ENCODE peak calls at places on chromosomes 1 and 21, in six cellular contexts. P is NCI-H69; R is Right ventricle myocardium superior; V is activated T-helper 9 cell treated with anti-CD3 and anti-CD28 coated beads, Interleukin-2, amount 50 U/mL, for 16 hours; Q is prostate gland; T is pulmonary artery endothelial cell. Z is an unnamed sample.

GRCh38 chr1:39671433-39671792 is 494 bp downstream of the NT5C1A start:
- DNase-seq in P (peak), R (peak), V (no peak), Q (no peak), T (no peak), Z (no peak)

GRCh38 chr1:204921855-204922516 is 51.3 kb downstream of the NFASC start:
- DNase-seq in P (no peak), R (no peak), V (no peak), Q (no peak), T (no peak), Z (no peak)

GRCh38 chr1:235954306-235955283 is 87.9 kb upstream of the LYST start:
- DNase-seq in P (no peak), R (peak), V (peak), Q (no peak), T (no peak), Z (no peak)

GRCh38 chr1:1212780-1213152 is 1.2 kb downstream of the TNFRSF4 start:
- DNase-seq in P (no peak), R (peak), V (no peak), Q (no peak), T (no peak), Z (no peak)

GRCh38 chr1:234478152-234478480 is 863 bp downstream of the TARBP1 start:
- DNase-seq in P (peak), R (no peak), V (peak), Q (peak), T (no peak), Z (no peak)

GRCh38 chr21:46124926-46125845 is 27.3 kb downstream of the COL6A2 start:
- DNase-seq in P (no peak), R (peak), V (no peak), Q (no peak), T (no peak), Z (no peak)

GRCh38 chr1:22889213-22889827 is 83.3 kb downstream of the LACTBL1 start:
- DNase-seq in P (peak), R (no peak), V (no peak), Q (peak), T (peak), Z (peak)

GRCh38 chr1:31010081-31010989 is 55.2 kb downstream of the PUM1 start:
- DNase-seq in P (no peak), R (no peak), V (no peak), Q (no peak), T (no peak), Z (no peak)

GRCh38 chr1:98468111-98468717 is 193.3 kb upstream of the SNX7 start:
- DNase-seq in P (peak), R (no peak), V (no peak), Q (no peak), T (peak), Z (peak)

GRCh38 chr21:42262826-42263225 is 43.9 kb downstream of the ABCG1 start:
- DNase-seq in P (no peak), R (peak), V (no peak), Q (peak), T (peak), Z (no peak)

GRCh38 chr1:164801246-164801731 is 242.3 kb downstream of the PBX1 start:
- DNase-seq in P (no peak), R (no peak), V (no peak), Q (no peak), T (no peak), Z (no peak)

GRCh38 chr21:45891388-45892155 is 90.0 kb upstream of the COL6A1 start:
- DNase-seq in P (no peak), R (no peak), V (no peak), Q (no peak), T (no peak), Z (no peak)

GRCh38 chr1:6209661-6210605 is 4.0 kb downstream of the RNF207 start:
- DNase-seq in P (no peak), R (no peak), V (no peak), Q (no peak), T (no peak), Z (no peak)

Z was measured in HCT116.